ENCODE peak calls at places on chromosome 12, in eight cellular contexts. K is GM23248, C is fibroblast of lung, M is astrocyte, Z is GM23338, Y is A673, D is HepG2, S is hepatocyte. E is an unnamed sample.

GRCh38 chr12:55654506-55655224 is 18.0 kb downstream of the OR10P1 start:
- DNase-seq in K (no peak), C (no peak), M (no peak), Z (no peak), Y (no peak), D (no peak), S (no peak), E (no peak)

GRCh38 chr12:17971850-17972249 is 118.1 kb downstream of the RERGL start:
- DNase-seq in K (peak), C (peak), M (peak), Z (no peak), Y (no peak), D (no peak), S (no peak), E (no peak)

GRCh38 chr12:71164877-71165197 is 7.0 kb upstream of the TSPAN8 start:
- DNase-seq in K (no peak), C (peak), M (peak), Z (no peak), Y (no peak), D (peak), S (peak), E (no peak)

GRCh38 chr12:89497467-89497866 is 27.1 kb downstream of the GALNT4 start:
- DNase-seq in K (no peak), C (no peak), M (no peak), Z (no peak), Y (no peak), D (no peak), S (no peak), E (no peak)

GRCh38 chr12:90809941-90810340 is 145.0 kb downstream of the CCER1 start:
- DNase-seq in K (no peak), C (no peak), M (no peak), Z (no peak), Y (no peak), D (no peak), S (no peak), E (no peak)

GRCh38 chr12:116381744-116382455 is 104.4 kb upstream of the MED13L start:
- DNase-seq in K (peak), C (peak), M (peak), Z (peak), Y (peak), D (no peak), S (peak), E (no peak)

GRCh38 chr12:25052191-25053020 is 103.5 kb upstream of the BCAT1 start:
- DNase-seq in K (no peak), C (no peak), M (no peak), Z (peak), Y (no peak), D (peak), S (peak), E (peak)

GRCh38 chr12:89208661-89209096 is 143.6 kb downstream of the DUSP6 start:
- DNase-seq in K (peak), C (no peak), M (no peak), Z (no peak), Y (peak), D (no peak), S (no peak), E (no peak)

GRCh38 chr12:130977759-130978127 is 24.0 kb downstream of the ADGRD1 start:
- DNase-seq in K (no peak), C (no peak), M (no peak), Z (no peak), Y (no peak), D (no peak), S (no peak), E (no peak)
- H3K27ac ChIP-seq in K (no peak), C (no peak), M (no peak), Z (no peak), Y (no peak), D (no peak), S (no peak), E (no peak)

GRCh38 chr12:49091056-49091835 is 3.4 kb downstream of the DHH start:
- DNase-seq in K (peak), C (peak), M (no peak), Z (peak), Y (no peak), D (no peak), S (no peak), E (no peak)
- TF ChIP-seq EZH2 in K (no peak), C (no peak), M (peak), Z (no peak), Y (no peak), D (no peak), S (no peak), E (no peak)

GRCh38 chr12:110693731-110694130 is 4.8 kb upstream of the HVCN1 start:
- DNase-seq in K (no peak), C (no peak), M (no peak), Z (no peak), Y (peak), D (no peak), S (peak), E (no peak)
- H3K27ac ChIP-seq in K (no peak), C (no peak), M (no peak), Z (no peak), Y (no peak), D (no peak), S (no peak), E (no peak)

GRCh38 chr12:76031081-76031413 is 529 bp downstream of the PHLDA1 start:
- DNase-seq in K (no peak), C (no peak), M (no peak), Z (no peak), Y (no peak), D (no peak), S (no peak), E (no peak)

GRCh38 chr12:76032043-76032981 is 736 bp upstream of the PHLDA1 start:
- DNase-seq in K (peak), C (peak), M (peak), Z (peak), Y (peak), D (peak), S (peak), E (peak)

GRCh38 chr12:76029982-76030377 is 1.6 kb downstream of the PHLDA1 start:
- DNase-seq in K (peak), C (peak), M (no peak), Z (peak), Y (no peak), D (no peak), S (peak), E (peak)

GRCh38 chr12:76030378-76031080 is 1.0 kb downstream of the PHLDA1 start:
- DNase-seq in K (peak), C (peak), M (no peak), Z (peak), Y (peak), D (no peak), S (peak), E (peak)

DNA sequence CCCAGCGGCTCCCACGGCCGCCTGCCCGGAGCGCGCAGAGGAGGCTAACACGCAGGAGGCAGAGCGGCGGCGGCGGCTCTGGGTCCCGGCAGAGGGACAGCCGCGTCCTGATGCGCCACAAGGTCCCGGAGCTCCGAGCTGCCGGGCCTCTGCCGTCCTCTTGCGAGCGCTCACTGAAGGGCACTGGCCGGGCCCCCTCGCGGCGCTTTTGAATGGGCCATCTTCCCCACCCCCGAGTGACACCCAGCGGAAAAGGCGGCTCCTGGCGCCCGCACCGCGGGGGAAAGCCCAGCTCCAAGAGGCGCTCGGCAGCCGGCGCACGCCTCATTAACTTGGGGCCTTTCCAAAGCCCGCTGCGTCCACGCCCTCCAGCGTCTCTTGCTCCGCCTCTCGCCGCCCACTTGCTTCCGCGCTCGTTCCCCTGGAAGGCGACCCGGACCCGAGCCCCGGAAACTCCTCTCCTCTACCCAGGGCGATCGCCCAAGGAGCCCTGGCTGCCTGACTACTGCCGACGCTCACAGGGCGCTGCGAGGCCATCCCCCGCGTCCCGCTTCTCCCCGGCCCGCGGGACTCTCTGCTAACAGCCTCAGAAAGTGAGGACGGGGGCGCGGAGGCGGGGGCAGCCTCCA is at the start of gene PHLDA1:
- DNase-seq in K (peak), C (peak), M (peak), Z (peak), Y (peak), D (peak), S (peak), E (peak)
- TF ChIP-seq EZH2 in K (no peak), C (no peak), M (no peak), Z (no peak), Y (no peak), D (no peak), S (no peak), E (no peak)

E was measured in MM.1S.